ENCODE peak calls at places on chromosome 3, in seven cellular contexts. U is NCI-H69, W is mammary epithelial cell, T is AG04450, N is ELR, A is RPMI7951, V is substantia nigra. K is an unnamed sample.

GRCh38 chr3:149473314-149473990 is 1.0 kb upstream of the TM4SF4 start:
- DNase-seq in U (peak; percentile 53), W (peak; percentile 81), T (no peak), N (peak; percentile 72), A (peak; percentile 90), V (no peak), K (no peak)

GRCh38 chr3:37601832-37602231 is 259.8 kb upstream of the CTDSPL start:
- DNase-seq in U (peak; percentile 0), W (no peak), T (no peak), N (no peak), A (no peak), V (no peak), K (no peak)

GRCh38 chr3:104519968-104520655 is 846.6 kb upstream of the ALCAM start:
- DNase-seq in U (no peak), W (no peak), T (no peak), N (no peak), A (no peak), V (no peak), K (no peak)

GRCh38 chr3:188323067-188323842 is 169.3 kb downstream of the LPP start:
- DNase-seq in U (no peak), W (peak; percentile 86), T (no peak), N (no peak), A (no peak), V (no peak), K (no peak)

GRCh38 chr3:123723527-123724168 is 138.8 kb upstream of the HACD2 start:
- DNase-seq in U (peak; percentile 67), W (peak; percentile 66), T (peak; percentile 63), N (peak; percentile 85), A (peak; percentile 77), V (peak; percentile 27), K (peak; percentile 80)

GRCh38 chr3:25594007-25594502 is 70.7 kb downstream of the TOP2B start:
- DNase-seq in U (peak; percentile 67), W (peak; percentile 58), T (peak; percentile 71), N (peak; percentile 87), A (peak; percentile 82), V (no peak), K (peak; percentile 26)

GRCh38 chr3:138284957-138285477 is 44.6 kb downstream of the NME9 start:
- DNase-seq in U (no peak), W (no peak), T (no peak), N (peak; percentile 11), A (no peak), V (no peak), K (no peak)

GRCh38 chr3:50885491-50885890 is 210.8 kb downstream of the DOCK3 start:
- DNase-seq in U (peak; percentile 1), W (peak; percentile 9), T (no peak), N (peak; percentile 32), A (peak; percentile 7), V (peak; percentile 5), K (no peak)

GRCh38 chr3:51163051-51163450 is 222.0 kb upstream of the MANF start:
- DNase-seq in U (no peak), W (peak; percentile 1), T (no peak), N (no peak), A (no peak), V (no peak), K (no peak)